ENCODE peak calls at places on chromosomes 4 and X, in seven cellular contexts. C is stomach, G is SK-N-SH, W is GM12878, X is A549, H is tibial nerve, V is ovary. P is an unnamed sample.

GRCh38 chr4:130722370-130722769 is 1626.4 kb downstream of the C4orf33 start:
- DNase-seq in C (no peak), G (no peak), W (no peak), X (peak), H (no peak), V (no peak), P (no peak)

GRCh38 chr4:127829014-127829413 is 46.9 kb downstream of the HSPA4L start:
- DNase-seq in C (no peak), G (no peak), W (peak), X (no peak), H (no peak), V (no peak), P (no peak)

GRCh38 chrX:110167952-110168451 is 149.9 kb downstream of the AMMECR1 start:
- DNase-seq in C (no peak), G (peak), W (no peak), X (peak), H (no peak), V (no peak), P (no peak)

GRCh38 chrX:69000857-69001256 is 164.4 kb downstream of the PJA1 start:
- DNase-seq in C (no peak), G (no peak), W (no peak), X (no peak), H (no peak), V (no peak), P (no peak)

GRCh38 chr4:48899950-48900349 is 6.6 kb downstream of the OCIAD2 start:
- DNase-seq in C (no peak), G (no peak), W (no peak), X (no peak), H (no peak), V (no peak), P (no peak)

GRCh38 chr4:101282076-101282844 is 65.1 kb downstream of the PPP3CA start:
- DNase-seq in C (peak), G (no peak), W (no peak), X (no peak), H (no peak), V (no peak), P (no peak)

GRCh38 chr4:35151816-35152572 is 1092.3 kb downstream of the ARAP2 start:
- DNase-seq in C (no peak), G (peak), W (no peak), X (peak), H (no peak), V (no peak), P (no peak)

GRCh38 chrX:150508461-150509367 is 59.7 kb upstream of the MTM1 start:
- DNase-seq in C (peak), G (no peak), W (no peak), X (no peak), H (peak), V (peak), P (peak)

GRCh38 chr4:7964890-7965662 is 25.4 kb upstream of the AFAP1 start:
- DNase-seq in C (no peak), G (no peak), W (no peak), X (peak), H (peak), V (peak), P (peak)

GRCh38 chr4:139622856-139623255 is 42.8 kb upstream of the MGST2 start:
- DNase-seq in C (no peak), G (no peak), W (no peak), X (no peak), H (no peak), V (no peak), P (no peak)

GRCh38 chr4:24642941-24643628 is 58.7 kb upstream of the DHX15 start:
- DNase-seq in C (no peak), G (no peak), W (no peak), X (peak), H (no peak), V (no peak), P (no peak)

GRCh38 chrX:153780678-153781427 is at the start of gene SRPK3:
- DNase-seq in C (no peak), G (no peak), W (no peak), X (no peak), H (no peak), V (no peak), P (no peak)

GRCh38 chrX:28979876-28980275 is 392.6 kb downstream of the IL1RAPL1 start:
- DNase-seq in C (no peak), G (no peak), W (no peak), X (no peak), H (no peak), V (no peak), P (no peak)

GRCh38 chr4:147328756-147329446 is 152.0 kb upstream of the EDNRA start:
- DNase-seq in C (no peak), G (no peak), W (no peak), X (no peak), H (no peak), V (no peak), P (no peak)

GRCh38 chr4:159390648-159391047 is 287.8 kb downstream of the RAPGEF2 start:
- DNase-seq in C (no peak), G (no peak), W (no peak), X (peak), H (no peak), V (no peak), P (no peak)

GRCh38 chr4:139144161-139144859 is 32.7 kb downstream of the ELF2 start:
- DNase-seq in C (peak), G (no peak), W (no peak), X (no peak), H (peak), V (peak), P (peak)

GRCh38 chr4:1194028-1194900 is 21.9 kb upstream of the SPON2 start:
- DNase-seq in C (peak), G (peak), W (no peak), X (no peak), H (peak), V (peak), P (peak)

GRCh38 chr4:35934370-35934981 is 309.8 kb downstream of the ARAP2 start:
- DNase-seq in C (no peak), G (peak), W (peak), X (peak), H (no peak), V (no peak), P (no peak)

GRCh38 chr4:134132086-134132783 is 69.4 kb downstream of the PABPC4L start:
- DNase-seq in C (no peak), G (no peak), W (no peak), X (peak), H (no peak), V (no peak), P (no peak)

GRCh38 chr4:139745111-139745639 is 79.6 kb downstream of the MGST2 start:
- DNase-seq in C (no peak), G (no peak), W (no peak), X (no peak), H (no peak), V (no peak), P (no peak)

GRCh38 chr4:174318829-174319764 is 35.4 kb downstream of the CEP44 start:
- DNase-seq in C (no peak), G (peak), W (no peak), X (peak), H (no peak), V (no peak), P (no peak)

GRCh38 chrX:15146515-15146914 is 123.4 kb downstream of the ASB9 start:
- DNase-seq in C (peak), G (peak), W (no peak), X (peak), H (no peak), V (no peak), P (no peak)

GRCh38 chr4:165131247-165131832 is 18.7 kb upstream of the TMEM192 start:
- DNase-seq in C (peak), G (peak), W (peak), X (peak), H (peak), V (peak), P (peak)

GRCh38 chr4:48254381-48255072 is 15.1 kb downstream of the TEC start:
- DNase-seq in C (peak), G (no peak), W (no peak), X (no peak), H (no peak), V (no peak), P (no peak)

GRCh38 chrX:151830911-151831310 is 81.8 kb upstream of the MAGEA4 start:
- DNase-seq in C (no peak), G (no peak), W (no peak), X (no peak), H (no peak), V (no peak), P (no peak)

GRCh38 chr4:3468154-3468553 is 5.0 kb downstream of the DOK7 start:
- DNase-seq in C (no peak), G (no peak), W (no peak), X (no peak), H (no peak), V (no peak), P (no peak)

GRCh38 chr4:81166431-81166830 is 48.6 kb downstream of the PRKG2 start:
- DNase-seq in C (no peak), G (no peak), W (no peak), X (no peak), H (no peak), V (no peak), P (no peak)

GRCh38 chr4:4856071-4857000 is 3.1 kb upstream of the MSX1 start:
- DNase-seq in C (no peak), G (peak), W (no peak), X (no peak), H (no peak), V (no peak), P (peak)

GRCh38 chr4:24529555-24529954 is 54.8 kb downstream of the DHX15 start:
- DNase-seq in C (no peak), G (no peak), W (no peak), X (no peak), H (no peak), V (no peak), P (no peak)

GRCh38 chrX:47458528-47458927 is 24.5 kb downstream of the ZNF41 start:
- DNase-seq in C (no peak), G (no peak), W (no peak), X (no peak), H (no peak), V (no peak), P (no peak)

GRCh38 chrX:53584891-53585290 is 101.6 kb downstream of the HUWE1 start:
- DNase-seq in C (no peak), G (no peak), W (no peak), X (no peak), H (no peak), V (no peak), P (no peak)

GRCh38 chr4:138540056-138540800 is 298.1 kb upstream of the SLC7A11 start:
- DNase-seq in C (no peak), G (no peak), W (no peak), X (no peak), H (no peak), V (no peak), P (no peak)

GRCh38 chrX:55593756-55594257 is 29.4 kb upstream of the FOXR2 start:
- DNase-seq in C (no peak), G (peak), W (no peak), X (no peak), H (no peak), V (no peak), P (no peak)

GRCh38 chr4:156970501-156971167 is 965 bp downstream of the PDGFC start:
- DNase-seq in C (peak), G (peak), W (no peak), X (peak), H (peak), V (peak), P (peak)

GRCh38 chrX:24098932-24099331 is 44.2 kb downstream of the EIF2S3 start:
- DNase-seq in C (no peak), G (no peak), W (no peak), X (no peak), H (no peak), V (no peak), P (no peak)

GRCh38 chr4:95362906-95363578 is 185.7 kb downstream of the UNC5C start:
- DNase-seq in C (no peak), G (peak), W (no peak), X (peak), H (no peak), V (peak), P (no peak)

DNA sequence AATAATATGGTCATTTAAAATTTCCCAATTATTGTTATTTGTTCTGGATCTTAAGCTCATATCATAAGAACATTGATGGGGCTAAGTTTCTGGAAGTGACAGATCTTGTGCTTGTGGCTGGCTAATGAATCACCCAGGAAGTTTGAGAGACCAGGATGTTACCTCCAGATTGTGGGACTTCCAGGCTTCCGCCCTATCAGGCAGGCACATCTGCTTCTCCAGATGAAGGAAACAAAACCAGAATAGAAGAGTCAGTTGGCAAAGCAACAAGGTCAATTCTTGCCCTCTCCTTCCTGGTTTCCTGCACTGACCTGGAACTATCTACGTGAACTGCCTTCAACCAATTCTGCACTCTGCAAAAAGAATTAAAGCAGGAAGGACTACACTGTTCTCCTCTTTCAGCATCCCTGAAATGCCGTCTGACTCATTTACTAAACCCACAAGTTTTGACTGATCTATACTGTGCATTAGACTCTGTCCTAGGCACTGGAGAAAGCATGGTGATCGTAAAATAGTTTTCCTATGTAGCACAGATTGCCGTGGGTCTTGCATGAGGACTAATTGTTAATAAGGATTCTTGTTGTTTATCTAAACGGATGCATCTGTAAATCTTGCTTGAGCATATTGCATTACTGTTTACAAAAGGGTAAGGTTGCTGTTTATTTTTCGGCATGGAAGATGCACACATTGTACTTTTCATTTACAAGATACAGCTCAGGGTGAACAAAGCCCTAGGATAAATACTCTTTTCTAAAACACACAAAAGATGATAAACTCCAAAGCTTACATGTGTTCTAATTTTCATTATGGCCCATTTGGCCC is 74.6 kb downstream of the AMELX start:
- DNase-seq in C (no peak), G (no peak), W (no peak), X (no peak), H (no peak), V (no peak), P (no peak)
- TF ChIP-seq EP300 in C (no peak), G (no peak), W (no peak), X (no peak), H (no peak), V (no peak), P (no peak)

GRCh38 chr4:182019148-182019652 is 224.0 kb upstream of the TENM3 start:
- DNase-seq in C (no peak), G (no peak), W (peak), X (no peak), H (no peak), V (no peak), P (no peak)

GRCh38 chr4:182018691-182019090 is 224.5 kb upstream of the TENM3 start:
- DNase-seq in C (no peak), G (no peak), W (no peak), X (no peak), H (no peak), V (no peak), P (no peak)

GRCh38 chr4:182022899-182023298 is 220.3 kb upstream of the TENM3 start:
- DNase-seq in C (no peak), G (no peak), W (no peak), X (no peak), H (no peak), V (no peak), P (no peak)

GRCh38 chr4:182023469-182023868 is 219.7 kb upstream of the TENM3 start:
- DNase-seq in C (no peak), G (no peak), W (no peak), X (no peak), H (no peak), V (no peak), P (no peak)
- TF ChIP-seq EP300 in C (no peak), G (no peak), W (no peak), X (no peak), H (no peak), V (no peak), P (no peak)

GRCh38 chrX:39730671-39731389 is 366.9 kb downstream of the BCOR start:
- DNase-seq in C (peak), G (peak), W (no peak), X (peak), H (peak), V (peak), P (peak)

GRCh38 chrX:39728852-39729587 is 368.7 kb downstream of the BCOR start:
- DNase-seq in C (no peak), G (no peak), W (no peak), X (no peak), H (no peak), V (no peak), P (no peak)

GRCh38 chrX:39731735-39732134 is 366.0 kb downstream of the BCOR start:
- DNase-seq in C (no peak), G (no peak), W (no peak), X (no peak), H (no peak), V (no peak), P (no peak)

GRCh38 chrX:39731390-39731680 is 366.4 kb downstream of the BCOR start:
- DNase-seq in C (no peak), G (peak), W (no peak), X (no peak), H (no peak), V (no peak), P (no peak)

GRCh38 chrX:39729834-39730670 is 367.7 kb downstream of the BCOR start:
- DNase-seq in C (no peak), G (peak), W (no peak), X (no peak), H (no peak), V (no peak), P (no peak)
- TF ChIP-seq EP300 in C (no peak), G (no peak), W (no peak), X (no peak), H (no peak), V (no peak), P (no peak)

DNA sequence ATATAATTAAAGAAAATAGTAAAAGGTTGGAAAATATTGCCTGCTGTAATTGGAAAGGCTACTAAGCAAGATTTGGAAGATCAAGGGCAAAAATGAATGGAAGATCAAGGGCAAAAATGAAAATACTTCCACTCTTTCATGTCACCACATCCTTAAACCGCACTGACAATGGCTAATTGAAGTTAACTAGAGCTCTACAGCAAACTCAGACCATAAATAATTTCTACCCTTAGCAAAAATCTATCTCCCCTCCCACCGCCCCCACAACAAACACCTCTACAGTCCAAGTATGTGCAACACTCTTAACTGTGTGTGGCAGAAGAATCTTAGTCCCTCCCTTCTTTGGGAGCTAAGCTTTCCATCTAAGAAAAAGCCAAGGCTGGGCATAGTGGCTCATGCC is 27.1 kb downstream of the ATP11C start:
- DNase-seq in C (no peak), G (no peak), W (no peak), X (no peak), H (no peak), V (no peak), P (no peak)
- TF ChIP-seq EP300 in C (no peak), G (no peak), W (no peak), X (no peak), H (no peak), V (no peak), P (no peak)

DNA sequence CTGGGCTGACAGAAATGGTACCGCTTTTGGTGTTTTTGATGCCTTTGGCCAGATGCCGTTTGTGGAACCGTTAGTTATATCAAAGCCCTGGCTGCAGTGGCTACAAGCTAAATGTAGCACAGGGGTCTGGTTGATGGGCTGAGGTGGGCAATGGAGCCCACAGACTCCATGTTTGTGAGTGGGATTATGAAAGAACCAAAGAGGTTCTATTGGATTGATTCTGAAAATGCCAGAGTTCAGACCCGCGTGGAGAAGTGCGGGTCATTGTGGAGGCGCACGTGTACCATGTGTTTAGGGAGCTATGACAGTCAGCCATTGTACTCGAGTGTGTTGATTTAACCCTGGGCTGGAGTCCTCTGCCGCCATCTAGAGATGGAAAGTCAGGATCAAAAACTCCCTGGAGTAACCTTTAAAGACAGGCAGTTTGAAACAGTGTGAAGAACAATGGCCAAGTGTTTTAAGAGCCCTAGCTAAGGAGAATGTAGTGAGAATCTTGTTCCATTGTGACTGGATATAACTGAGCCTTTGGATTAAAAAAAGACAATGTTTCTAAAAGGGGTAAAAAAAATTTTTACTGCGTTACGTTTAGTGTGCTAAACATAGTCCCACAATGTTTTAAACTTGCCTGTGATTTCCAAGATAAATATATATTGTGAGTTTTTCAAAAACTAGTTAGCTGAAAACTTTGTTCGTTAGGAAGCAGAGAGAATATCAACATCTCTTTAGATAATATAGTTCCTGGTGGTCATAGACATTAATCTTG is 12.7 kb downstream of the ART3 start:
- DNase-seq in C (peak), G (peak), W (no peak), X (peak), H (no peak), V (no peak), P (no peak)
- TF ChIP-seq EP300 in C (no peak), G (no peak), W (no peak), X (no peak), H (no peak), V (no peak), P (no peak)

DNA sequence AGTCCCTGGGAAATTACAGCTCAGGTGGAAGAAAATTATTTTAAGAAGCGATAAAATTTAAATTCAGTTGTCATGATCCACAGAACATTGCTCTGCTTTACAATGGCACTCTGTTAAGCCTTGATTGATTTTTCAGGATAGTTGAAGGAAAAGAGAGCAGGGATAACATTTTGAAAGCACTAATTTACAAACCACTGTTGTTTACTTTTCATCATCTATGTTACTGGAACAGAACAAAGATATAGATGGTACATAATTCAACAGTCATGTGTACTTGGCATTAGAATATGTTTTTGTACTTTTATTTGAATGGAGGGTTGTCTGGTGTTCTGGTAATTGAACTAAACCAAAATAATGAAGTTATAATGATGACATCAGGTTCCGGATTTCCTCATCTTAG is 2.6 kb upstream of the ODAM start:
- DNase-seq in C (no peak), G (no peak), W (no peak), X (no peak), H (no peak), V (no peak), P (no peak)
- TF ChIP-seq EP300 in C (no peak), G (no peak), W (no peak), X (no peak), H (no peak), V (no peak), P (no peak)

GRCh38 chr4:111789901-111790640 is 355.2 kb upstream of the FAM241A start:
- DNase-seq in C (no peak), G (no peak), W (no peak), X (no peak), H (no peak), V (no peak), P (no peak)
- TF ChIP-seq EP300 in C (no peak), G (no peak), W (no peak), X (no peak), H (no peak), V (no peak), P (no peak)

P was measured in sigmoid colon.